ENCODE peak calls at places on chromosomes 4 and X, in eight cellular contexts. H is foreskin keratinocyte; X is iris pigment epithelial cell; A is H7; F is NCI-H1694 treated with DMSO at 0.1 percent for 48 hours; G is GM23338; W is activated CD8-positive, alpha-beta memory T cell treated with anti-CD3 and anti-CD28 coated beads for 48 hours; P is MV-4-11. O is an unnamed sample.

GRCh38 chr4:28686618-28687017 is 1826.0 kb downstream of the STIM2 start:
- DNase-seq in X (peak), A (peak), F (no peak), H (peak), G (peak), W (no peak), P (no peak), O (peak)

GRCh38 chr4:106869551-106869950 is 166.6 kb downstream of the DKK2 start:
- DNase-seq in W (no peak), H (peak), F (no peak), X (peak), P (peak), A (no peak), G (no peak), O (no peak)

GRCh38 chr4:169603312-169603711 is 9.1 kb downstream of the NEK1 start:
- DNase-seq in H (no peak), W (no peak), F (no peak), X (no peak), G (no peak), A (no peak), P (no peak), O (no peak)

GRCh38 chrX:37677243-37677642 is 8.3 kb upstream of the XK start:
- DNase-seq in F (no peak), G (no peak), A (no peak), H (no peak), P (no peak), X (no peak), W (no peak), O (no peak)

GRCh38 chrX:133698298-133698697 is 283.0 kb upstream of the GPC4 start:
- DNase-seq in X (peak), P (no peak), G (peak), A (no peak), H (peak), F (peak), W (no peak), O (no peak)

GRCh38 chr4:67465032-67465762 is 80.1 kb downstream of the CENPC start:
- DNase-seq in A (no peak), G (no peak), P (no peak), X (no peak), H (no peak), F (no peak), W (no peak), O (no peak)

GRCh38 chr4:112514079-112514448 is 1.9 kb downstream of the NEUROG2 start:
- DNase-seq in A (peak), H (no peak), P (no peak), W (no peak), X (no peak), F (peak), G (peak), O (no peak)

GRCh38 chr4:39756159-39756558 is 58.2 kb downstream of the UBE2K start:
- DNase-seq in H (no peak), G (no peak), P (no peak), W (no peak), A (no peak), F (no peak), X (no peak), O (no peak)

GRCh38 chrX:113929004-113929403 is 654.9 kb upstream of the HTR2C start:
- DNase-seq in F (no peak), X (peak), G (peak), A (peak), P (peak), H (peak), W (no peak), O (peak)

GRCh38 chr4:79603681-79604080 is 195.7 kb upstream of the GK2 start:
- DNase-seq in H (no peak), F (no peak), W (no peak), P (peak), X (no peak), G (no peak), A (no peak), O (no peak)

GRCh38 chr4:43560047-43560446 is 667.5 kb downstream of the GRXCR1 start:
- DNase-seq in P (no peak), W (no peak), F (no peak), G (no peak), A (no peak), H (no peak), X (no peak), O (no peak)

GRCh38 chrX:18039023-18039422 is 177.9 kb upstream of the RAI2 start:
- DNase-seq in F (no peak), A (no peak), X (no peak), P (no peak), W (no peak), G (no peak), H (peak), O (no peak)

GRCh38 chr4:16027626-16028025 is 56.2 kb downstream of the PROM1 start:
- DNase-seq in G (no peak), A (no peak), F (no peak), P (no peak), H (no peak), W (no peak), X (peak), O (no peak)

GRCh38 chrX:125293792-125294780 is 25.6 kb upstream of the TEX13C start:
- DNase-seq in X (peak), G (no peak), P (peak), H (no peak), F (no peak), W (no peak), A (no peak), O (no peak)

GRCh38 chrX:30982467-30982866 is 89.4 kb downstream of the FTHL17 start:
- DNase-seq in W (no peak), F (no peak), P (peak), G (no peak), X (no peak), A (no peak), H (no peak), O (no peak)

GRCh38 chrX:9899640-9900075 is 67.5 kb upstream of the CLDN34 start:
- DNase-seq in G (no peak), F (no peak), A (no peak), X (peak), P (no peak), W (no peak), H (no peak), O (no peak)

GRCh38 chr4:180398564-180398963 is 1844.6 kb upstream of the TENM3 start:
- DNase-seq in P (no peak), W (no peak), A (no peak), G (no peak), H (no peak), X (no peak), F (no peak), O (no peak)

GRCh38 chr4:115396034-115396433 is 282.6 kb upstream of the NDST4 start:
- DNase-seq in G (no peak), H (no peak), W (no peak), A (no peak), X (no peak), F (no peak), P (peak), O (no peak)

GRCh38 chr4:107666134-107666533 is 53.9 kb downstream of the PAPSS1 start:
- DNase-seq in A (no peak), G (no peak), H (no peak), F (no peak), X (peak), P (peak), W (no peak), O (no peak)

GRCh38 chrX:149469406-149469805 is 35.7 kb downstream of the IDS start:
- DNase-seq in F (no peak), P (no peak), A (no peak), H (no peak), W (no peak), G (no peak), X (no peak), O (no peak)

GRCh38 chrX:70455366-70456202 is 10.9 kb downstream of the DLG3 start:
- DNase-seq in G (peak), P (no peak), W (no peak), H (no peak), F (no peak), X (no peak), A (no peak), O (no peak)

GRCh38 chr4:20641971-20642370 is 58.3 kb upstream of the PACRGL start:
- DNase-seq in P (peak), A (no peak), G (no peak), H (no peak), W (no peak), F (no peak), X (no peak), O (no peak)

GRCh38 chr4:171117457-171117856 is 695.7 kb upstream of the GALNTL6 start:
- DNase-seq in W (no peak), X (no peak), H (peak), P (no peak), G (no peak), A (no peak), F (no peak), O (no peak)

GRCh38 chrX:27571164-27571563 is 19.0 kb upstream of the DCAF8L2 start:
- DNase-seq in X (no peak), W (no peak), G (no peak), A (no peak), P (no peak), F (no peak), H (no peak), O (no peak)

GRCh38 chrX:109409181-109409580 is 72.7 kb downstream of the GUCY2F start:
- DNase-seq in X (no peak), P (peak), W (no peak), A (no peak), G (no peak), H (no peak), F (no peak), O (no peak)

GRCh38 chrX:141468940-141469339 is 115.6 kb downstream of the SPANXA1 start:
- DNase-seq in H (peak), A (no peak), W (no peak), P (no peak), F (no peak), G (no peak), X (peak), O (no peak)

GRCh38 chr4:10158355-10158942 is 41.9 kb upstream of the WDR1 start:
- DNase-seq in P (no peak), G (no peak), W (no peak), H (no peak), X (peak), F (no peak), A (no peak), O (no peak)

O was measured in progenitor cell of endocrine pancreas.